ENCODE peak calls at places on chromosome 2, in ten cellular contexts. X is activated CD4-positive, alpha-beta T cell treated with anti-CD3 and anti-CD28 coated beads, Interleukin-2, amount 50 U/mL, for 24 hours; C is activated T-cell treated with anti-CD3 and anti-CD28 coated beads for 1 hour; K is psoas muscle; U is stimulated activated CD4-positive, alpha-beta T cell treated with anti-CD3 and anti-CD28 coated beads, Interleukin-4, amount 100 ng/mL, for 1 hour; W is T-helper 1 cell; F is caudate nucleus; J is cardiac fibroblast; R is stimulated activated CD8-positive, alpha-beta memory T cell treated with anti-CD3 and anti-CD28 coated beads, Interleukin-12 subunit alpha, Interleukin-12 subunit beta, amount 100 ng/mL, for 4 hours; S is fibroblast of the aortic adventitia. Q is an unnamed sample.

GRCh38 chr2:196592331-196592911 is 47.1 kb upstream of the CCDC150 start:
- DNase-seq in X (no peak), C (no peak), K (no peak), U (no peak), W (no peak), F (no peak), J (peak; percentile 45), R (no peak), S (peak; percentile 65), Q (peak; percentile 44)

GRCh38 chr2:181683518-181684453 is 3.5 kb upstream of the NEUROD1 start:
- DNase-seq in X (no peak), C (no peak), K (no peak), U (no peak), W (no peak), F (no peak), J (peak; percentile 6), R (no peak), S (peak; percentile 4), Q (peak; percentile 60)

GRCh38 chr2:221716434-221717303 is 144.6 kb upstream of the EPHA4 start:
- DNase-seq in X (no peak), C (no peak), K (no peak), U (no peak), W (no peak), F (no peak), J (no peak), R (no peak), S (peak; percentile 68), Q (no peak)

GRCh38 chr2:217437289-217437688 is 565.5 kb downstream of the TNS1 start:
- DNase-seq in X (no peak), C (no peak), K (no peak), U (no peak), W (no peak), F (no peak), J (no peak), R (no peak), S (no peak), Q (no peak)

GRCh38 chr2:172339431-172340010 is 87.9 kb upstream of the ITGA6 start:
- DNase-seq in X (no peak), C (no peak), K (no peak), U (no peak), W (no peak), F (no peak), J (no peak), R (no peak), S (peak; percentile 16), Q (no peak)

GRCh38 chr2:33212151-33212550 is 264.3 kb upstream of the RASGRP3 start:
- DNase-seq in X (no peak), C (no peak), K (no peak), U (no peak), W (no peak), F (no peak), J (peak; percentile 94), R (no peak), S (peak; percentile 97), Q (peak; percentile 72)

GRCh38 chr2:98383166-98383565 is 36.9 kb downstream of the CNGA3 start:
- DNase-seq in X (no peak), C (no peak), K (no peak), U (no peak), W (no peak), F (no peak), J (no peak), R (no peak), S (no peak), Q (no peak)

GRCh38 chr2:11175293-11175795 is 20.1 kb downstream of the SLC66A3 start:
- DNase-seq in X (no peak), C (no peak), K (no peak), U (no peak), W (no peak), F (no peak), J (peak; percentile 61), R (no peak), S (peak; percentile 44), Q (peak; percentile 67)

GRCh38 chr2:53512071-53512841 is 255.3 kb upstream of the CHAC2 start:
- DNase-seq in X (no peak), C (no peak), K (no peak), U (no peak), W (no peak), F (no peak), J (no peak), R (no peak), S (peak; percentile 48), Q (peak; percentile 77)

GRCh38 chr2:129178356-129178755 is 801.1 kb upstream of the RAB6C start:
- DNase-seq in X (no peak), C (no peak), K (peak; percentile 84), U (no peak), W (no peak), F (no peak), J (peak; percentile 75), R (no peak), S (no peak), Q (no peak)

GRCh38 chr2:235097196-235097895 is 145.5 kb downstream of the SH3BP4 start:
- DNase-seq in X (no peak), C (no peak), K (no peak), U (no peak), W (no peak), F (no peak), J (no peak), R (no peak), S (no peak), Q (no peak)

GRCh38 chr2:18585526-18585925 is 3.8 kb downstream of the NT5C1B start:
- DNase-seq in X (no peak), C (no peak), K (no peak), U (no peak), W (no peak), F (no peak), J (no peak), R (no peak), S (no peak), Q (peak; percentile 21)

GRCh38 chr2:113084249-113085000 is 16.7 kb downstream of the IL1F10 start:
- DNase-seq in X (no peak), C (no peak), K (no peak), U (no peak), W (no peak), F (no peak), J (peak; percentile 18), R (no peak), S (peak; percentile 44), Q (peak; percentile 30)

GRCh38 chr2:102806250-102806837 is 44.5 kb downstream of the TMEM182 start:
- DNase-seq in X (peak; percentile 7), C (peak; percentile 6), K (peak; percentile 83), U (peak; percentile 31), W (peak; percentile 8), F (no peak), J (peak; percentile 78), R (peak; percentile 2), S (peak; percentile 67), Q (peak; percentile 86)

GRCh38 chr2:26652361-26653041 is 11.3 kb upstream of the CIB4 start:
- DNase-seq in X (no peak), C (no peak), K (peak; percentile 69), U (no peak), W (no peak), F (no peak), J (peak; percentile 78), R (no peak), S (peak; percentile 53), Q (peak; percentile 59)